ENCODE peak calls at places on chromosomes 2 and 18, in seven cellular contexts. Y, W, P, Q, K, J and G are unnamed samples.

GRCh38 chr2:174794851-174795374 is 30.6 kb upstream of the CHRNA1 start:
- DNase-seq in Y (no peak), W (no peak), P (peak), Q (no peak), K (no peak), J (peak), G (no peak)

GRCh38 chr2:160532388-160532787 is 38.8 kb upstream of the RBMS1 start:
- DNase-seq in Y (no peak), W (no peak), P (no peak), Q (no peak), K (no peak), J (no peak), G (no peak)

GRCh38 chr2:102788880-102789250 is 27.0 kb downstream of the TMEM182 start:
- DNase-seq in Y (no peak), W (no peak), P (no peak), Q (no peak), K (no peak), J (no peak), G (no peak)

GRCh38 chr18:2442726-2443275 is 128.5 kb downstream of the METTL4 start:
- DNase-seq in Y (no peak), W (no peak), P (peak), Q (no peak), K (peak), J (no peak), G (no peak)

GRCh38 chr18:27996792-27997191 is 180.1 kb downstream of the CDH2 start:
- DNase-seq in Y (no peak), W (no peak), P (peak), Q (no peak), K (no peak), J (peak), G (no peak)

GRCh38 chr2:74373985-74374384 is 6.1 kb downstream of the DCTN1 start:
- DNase-seq in Y (no peak), W (no peak), P (no peak), Q (no peak), K (no peak), J (no peak), G (no peak)

GRCh38 chr2:166285215-166285614 is 90.5 kb downstream of the SCN9A start:
- DNase-seq in Y (no peak), W (no peak), P (no peak), Q (no peak), K (no peak), J (no peak), G (no peak)

GRCh38 chr2:240393831-240394410 is 41.5 kb upstream of the GPC1 start:
- DNase-seq in Y (no peak), W (no peak), P (peak), Q (no peak), K (no peak), J (peak), G (no peak)

GRCh38 chr18:48629730-48630324 is 91.0 kb downstream of the CTIF start:
- DNase-seq in Y (peak), W (no peak), P (peak), Q (no peak), K (peak), J (peak), G (no peak)

GRCh38 chr2:22487541-22487940 is 897.4 kb upstream of the KLHL29 start:
- DNase-seq in Y (no peak), W (peak), P (no peak), Q (no peak), K (no peak), J (no peak), G (no peak)

GRCh38 chr18:56576826-56577573 is 61.4 kb downstream of the TXNL1 start:
- DNase-seq in Y (no peak), W (no peak), P (no peak), Q (no peak), K (no peak), J (no peak), G (no peak)

GRCh38 chr2:183035298-183035953 is 2.8 kb downstream of the NCKAP1 start:
- DNase-seq in Y (no peak), W (no peak), P (peak), Q (no peak), K (peak), J (peak), G (no peak)

GRCh38 chr2:180324191-180324590 is 317.1 kb upstream of the CWC22 start:
- DNase-seq in Y (no peak), W (no peak), P (no peak), Q (no peak), K (no peak), J (no peak), G (no peak)

GRCh38 chr2:128714861-128715312 is 396.2 kb upstream of the HS6ST1 start:
- DNase-seq in Y (no peak), W (no peak), P (no peak), Q (no peak), K (no peak), J (no peak), G (no peak)

GRCh38 chr2:155727097-155727906 is 605.2 kb downstream of the NR4A2 start:
- DNase-seq in Y (no peak), W (peak), P (peak), Q (no peak), K (no peak), J (no peak), G (peak)

GRCh38 chr2:177282101-177282573 is 17.6 kb upstream of the NFE2L2 start:
- DNase-seq in Y (no peak), W (no peak), P (peak), Q (no peak), K (peak), J (no peak), G (no peak)

GRCh38 chr18:79367989-79368388 is 27.7 kb upstream of the NFATC1 start:
- DNase-seq in Y (no peak), W (no peak), P (peak), Q (no peak), K (no peak), J (peak), G (no peak)

GRCh38 chr2:85827879-85828569 is 60.8 kb downstream of the ST3GAL5 start:
- DNase-seq in Y (no peak), W (no peak), P (no peak), Q (no peak), K (no peak), J (no peak), G (no peak)

GRCh38 chr2:176063958-176064357 is 19.8 kb downstream of the EVX2 start:
- DNase-seq in Y (no peak), W (no peak), P (no peak), Q (no peak), K (no peak), J (no peak), G (no peak)

GRCh38 chr2:70978388-70979357 is at the start of gene ANKRD53:
- DNase-seq in Y (no peak), W (no peak), P (peak), Q (no peak), K (peak), J (peak), G (no peak)

GRCh38 chr2:184517402-184517801 is 80.9 kb upstream of the ZNF804A start:
- DNase-seq in Y (no peak), W (no peak), P (no peak), Q (no peak), K (no peak), J (no peak), G (no peak)

GRCh38 chr2:157173740-157174184 is 83.7 kb upstream of the GALNT5 start:
- DNase-seq in Y (peak), W (no peak), P (peak), Q (no peak), K (peak), J (peak), G (no peak)

GRCh38 chr2:238169708-238170251 is 11.0 kb downstream of the ERFE start:
- DNase-seq in Y (peak), W (no peak), P (peak), Q (no peak), K (peak), J (peak), G (no peak)

GRCh38 chr2:85257359-85258193 is 70.2 kb downstream of the TGOLN2 start:
- DNase-seq in Y (no peak), W (no peak), P (no peak), Q (no peak), K (no peak), J (no peak), G (no peak)

GRCh38 chr2:15311201-15311882 is 249.8 kb downstream of the NBAS start:
- DNase-seq in Y (no peak), W (no peak), P (peak), Q (no peak), K (no peak), J (no peak), G (no peak)

GRCh38 chr2:10486601-10487079 is 38.5 kb upstream of the ODC1 start:
- DNase-seq in Y (no peak), W (no peak), P (no peak), Q (no peak), K (no peak), J (no peak), G (no peak)

GRCh38 chr2:45627911-45628310 is 16.8 kb upstream of the SRBD1 start:
- DNase-seq in Y (no peak), W (no peak), P (peak), Q (no peak), K (peak), J (peak), G (no peak)

GRCh38 chr2:233303252-233303651 is 4.4 kb upstream of the SAG start:
- DNase-seq in Y (no peak), W (no peak), P (no peak), Q (no peak), K (no peak), J (no peak), G (peak)

GRCh38 chr18:48743046-48743445 is 204.2 kb downstream of the CTIF start:
- DNase-seq in Y (peak), W (no peak), P (peak), Q (no peak), K (peak), J (peak), G (no peak)